ENCODE peak calls at places on chromosomes 7 and 10, in seven cellular contexts. E is IMR-90, Z is mesenchymal stem cell, I is trophoblast cell, N is H1, T is H9, J is mesendoderm. B is an unnamed sample.

GRCh38 chr10:73905256-73906018 is 5.5 kb upstream of the PLAU start:
- DNase-seq in E (no peak), Z (no peak), I (no peak), N (no peak), T (no peak), J (no peak), B (no peak)

GRCh38 chr10:71745659-71746250 is 26.2 kb upstream of the C10orf105 start:
- DNase-seq in E (no peak), Z (no peak), I (no peak), N (no peak), T (no peak), J (no peak), B (no peak)

GRCh38 chr10:72692897-72693598 is 1.1 kb downstream of the MCU start:
- DNase-seq in E (peak), Z (peak), I (no peak), N (no peak), T (no peak), J (peak), B (no peak)

GRCh38 chr10:93926613-93927012 is 32.8 kb downstream of the SLC35G1 start:
- DNase-seq in E (peak), Z (no peak), I (no peak), N (no peak), T (no peak), J (no peak), B (no peak)

GRCh38 chr10:124062390-124062789 is 31.0 kb downstream of the CHST15 start:
- DNase-seq in E (no peak), Z (no peak), I (no peak), N (no peak), T (no peak), J (no peak), B (no peak)

GRCh38 chr10:14858338-14858925 is 20.2 kb upstream of the SUV39H2 start:
- DNase-seq in E (no peak), Z (no peak), I (no peak), N (no peak), T (no peak), J (no peak), B (no peak)

GRCh38 chr10:122154733-122155366 is 116.2 kb upstream of the BTBD16 start:
- DNase-seq in E (peak), Z (peak), I (no peak), N (no peak), T (peak), J (peak), B (no peak)

GRCh38 chr7:95529701-95530100 is 44.0 kb downstream of the ASB4 start:
- DNase-seq in E (no peak), Z (no peak), I (no peak), N (no peak), T (no peak), J (no peak), B (no peak)

GRCh38 chr10:33643042-33643441 is 308.6 kb upstream of the NRP1 start:
- DNase-seq in E (peak), Z (peak), I (no peak), N (no peak), T (no peak), J (no peak), B (no peak)

GRCh38 chr10:33332183-33333031 is 2.1 kb downstream of the NRP1 start:
- DNase-seq in E (peak), Z (peak), I (peak), N (no peak), T (no peak), J (peak), B (no peak)

GRCh38 chr10:42769653-42770052 is 12.9 kb upstream of the BMS1 start:
- DNase-seq in E (no peak), Z (no peak), I (peak), N (no peak), T (peak), J (no peak), B (no peak)

GRCh38 chr10:84837041-84837766 is 508.8 kb downstream of the CCSER2 start:
- DNase-seq in E (no peak), Z (no peak), I (no peak), N (no peak), T (no peak), J (no peak), B (no peak)

GRCh38 chr10:5617521-5617920 is 48.9 kb downstream of the ASB13 start:
- DNase-seq in E (no peak), Z (no peak), I (no peak), N (no peak), T (no peak), J (no peak), B (no peak)

GRCh38 chr10:97349752-97350117 is 15.2 kb upstream of the FRAT2 start:
- DNase-seq in E (no peak), Z (no peak), I (no peak), N (no peak), T (no peak), J (no peak), B (no peak)

GRCh38 chr7:134613623-134614347 is 32.9 kb upstream of the BPGM start:
- DNase-seq in E (peak), Z (peak), I (no peak), N (no peak), T (no peak), J (no peak), B (no peak)

GRCh38 chr10:49608166-49608758 is 1.8 kb upstream of the SLC18A3 start:
- DNase-seq in E (no peak), Z (no peak), I (no peak), N (no peak), T (peak), J (no peak), B (no peak)

GRCh38 chr7:132065193-132065972 is 509.0 kb upstream of the PODXL start:
- DNase-seq in E (peak), Z (peak), I (peak), N (peak), T (no peak), J (peak), B (no peak)

GRCh38 chr7:889391-889790 is 13.0 kb downstream of the GET4 start:
- DNase-seq in E (no peak), Z (no peak), I (no peak), N (no peak), T (no peak), J (peak), B (no peak)

GRCh38 chr7:32335107-32335506 is 155.1 kb downstream of the LSM5 start:
- DNase-seq in E (peak), Z (peak), I (no peak), N (no peak), T (no peak), J (no peak), B (no peak)

GRCh38 chr10:14453593-14453992 is 122.9 kb upstream of the FRMD4A start:
- DNase-seq in E (no peak), Z (no peak), I (no peak), N (no peak), T (no peak), J (no peak), B (no peak)

GRCh38 chr10:12221323-12222298 is 25.6 kb downstream of the CDC123 start:
- DNase-seq in E (peak), Z (peak), I (no peak), N (no peak), T (peak), J (peak), B (no peak)

GRCh38 chr10:35661236-35661635 is 19.1 kb upstream of the FZD8 start:
- DNase-seq in E (no peak), Z (peak), I (no peak), N (no peak), T (no peak), J (no peak), B (no peak)

GRCh38 chr7:36984051-36984492 is 259.8 kb upstream of the AOAH start:
- DNase-seq in E (no peak), Z (no peak), I (no peak), N (no peak), T (no peak), J (no peak), B (no peak)

GRCh38 chr7:36984710-36985308 is 260.5 kb upstream of the AOAH start:
- DNase-seq in E (no peak), Z (no peak), I (no peak), N (no peak), T (no peak), J (no peak), B (no peak)

GRCh38 chr7:36987363-36987724 is 263.1 kb upstream of the AOAH start:
- DNase-seq in E (no peak), Z (no peak), I (no peak), N (no peak), T (no peak), J (no peak), B (no peak)

GRCh38 chr7:36986429-36987362 is 262.4 kb upstream of the AOAH start:
- DNase-seq in E (peak), Z (peak), I (peak), N (peak), T (peak), J (peak), B (peak)

GRCh38 chr7:36985866-36986402 is 261.6 kb upstream of the AOAH start:
- DNase-seq in E (no peak), Z (no peak), I (no peak), N (no peak), T (no peak), J (no peak), B (no peak)
- H2AK5ac ChIP-seq in E (no peak), Z (no peak), I (no peak), N (peak), T (no peak), J (no peak), B (no peak)

GRCh38 chr7:79034733-79035132 is 418.7 kb downstream of the MAGI2 start:
- DNase-seq in E (no peak), Z (no peak), I (no peak), N (no peak), T (no peak), J (no peak), B (no peak)

DNA sequence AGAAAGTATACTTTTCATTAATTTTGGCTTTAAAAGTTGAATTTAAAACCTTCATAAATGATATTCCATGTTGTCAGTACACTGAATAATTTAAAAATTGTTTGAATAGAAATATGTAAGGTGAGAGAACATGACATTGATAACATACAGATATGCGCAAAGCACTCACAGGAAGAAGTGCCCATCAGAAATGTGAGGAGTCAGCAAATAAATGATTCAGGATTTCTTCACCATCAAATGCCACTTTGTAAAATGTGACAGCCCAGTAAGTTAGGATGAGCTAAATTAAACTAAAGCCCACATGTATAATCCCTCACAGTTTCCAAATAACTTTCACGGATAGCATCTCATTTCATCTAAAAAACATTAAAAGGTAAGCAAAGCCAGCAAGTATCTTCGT is 417.6 kb downstream of the MAGI2 start:
- DNase-seq in E (no peak), Z (no peak), I (no peak), N (no peak), T (no peak), J (no peak), B (no peak)
- H2AK5ac ChIP-seq in E (no peak), Z (no peak), I (no peak), N (no peak), T (no peak), J (no peak), B (no peak)

GRCh38 chr10:118475214-118475613 is 120.2 kb downstream of the PRLHR start:
- DNase-seq in E (no peak), Z (no peak), I (no peak), N (no peak), T (no peak), J (no peak), B (no peak)
- H2AK5ac ChIP-seq in E (no peak), Z (no peak), I (no peak), N (no peak), T (no peak), J (no peak), B (no peak)

GRCh38 chr10:31759816-31760626 is 168.6 kb downstream of the ARHGAP12 start:
- DNase-seq in E (peak), Z (peak), I (peak), N (peak), T (peak), J (peak), B (peak)

GRCh38 chr10:31759124-31759798 is 169.4 kb downstream of the ARHGAP12 start:
- DNase-seq in E (no peak), Z (peak), I (peak), N (peak), T (peak), J (peak), B (peak)

GRCh38 chr10:31760674-31761081 is 168.0 kb downstream of the ARHGAP12 start:
- DNase-seq in E (no peak), Z (peak), I (peak), N (no peak), T (no peak), J (no peak), B (no peak)

GRCh38 chr10:31761156-31761555 is 167.5 kb downstream of the ARHGAP12 start:
- DNase-seq in E (no peak), Z (no peak), I (peak), N (no peak), T (no peak), J (no peak), B (no peak)

DNA sequence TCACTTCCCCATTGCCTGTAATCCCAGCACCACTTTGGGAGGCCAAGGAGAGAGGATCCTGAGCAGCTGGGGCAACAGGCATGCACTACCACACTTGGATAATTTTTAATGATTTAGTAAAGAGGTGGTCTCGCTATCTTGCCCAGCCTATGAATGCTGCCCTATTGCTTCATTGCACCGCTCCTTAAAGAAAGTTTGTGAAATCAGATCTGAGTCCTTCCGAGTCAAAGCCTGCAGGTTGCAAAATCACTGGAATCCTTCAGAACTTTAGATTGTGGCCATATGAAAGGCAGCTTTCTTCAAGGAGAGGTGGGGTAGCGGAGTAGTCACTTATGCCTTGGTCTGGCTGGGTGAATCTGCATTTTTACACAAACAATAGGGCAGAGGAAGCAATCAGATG is 166.3 kb downstream of the ARHGAP12 start:
- DNase-seq in E (no peak), Z (no peak), I (no peak), N (no peak), T (no peak), J (no peak), B (no peak)
- H2AK5ac ChIP-seq in E (no peak), Z (no peak), I (no peak), N (no peak), T (no peak), J (no peak), B (no peak)

B was measured in neuronal stem cell.